ENCODE peak calls at places on chromosome 5, in five cellular contexts. One of them, this sample, is unnamed.

GRCh38 chr5:132840896-132841818 is 10.7 kb upstream of the SHROOM1 start:
- DNase-seq in NCI-H510A: no peak
- DNase-seq in pancreas: no peak
- DNase-seq in effector memory CD8-positive, alpha-beta T cell: no peak
- DNase-seq in EL: peak
- DNase-seq in this sample: peak

GRCh38 chr5:174910245-174910737 is 185.9 kb downstream of the MSX2 start:
- DNase-seq in NCI-H510A: no peak
- DNase-seq in pancreas: peak
- DNase-seq in effector memory CD8-positive, alpha-beta T cell: peak
- DNase-seq in EL: peak
- DNase-seq in this sample: peak

GRCh38 chr5:154467655-154468354 is 10.2 kb downstream of the HAND1 start:
- DNase-seq in NCI-H510A: no peak
- DNase-seq in pancreas: peak
- DNase-seq in effector memory CD8-positive, alpha-beta T cell: peak
- DNase-seq in EL: peak
- DNase-seq in this sample: peak

GRCh38 chr5:141906972-141907371 is 16.7 kb upstream of the DELE1 start:
- DNase-seq in NCI-H510A: no peak
- DNase-seq in pancreas: no peak
- DNase-seq in effector memory CD8-positive, alpha-beta T cell: no peak
- DNase-seq in EL: no peak
- DNase-seq in this sample: no peak

GRCh38 chr5:108711898-108712297 is 35.8 kb upstream of the FER start:
- DNase-seq in NCI-H510A: no peak
- DNase-seq in pancreas: no peak
- DNase-seq in effector memory CD8-positive, alpha-beta T cell: no peak
- DNase-seq in EL: no peak
- DNase-seq in this sample: no peak

GRCh38 chr5:159045165-159045811 is 54.4 kb downstream of the EBF1 start:
- DNase-seq in NCI-H510A: no peak
- DNase-seq in pancreas: no peak
- DNase-seq in effector memory CD8-positive, alpha-beta T cell: no peak
- DNase-seq in EL: no peak
- DNase-seq in this sample: no peak

GRCh38 chr5:1480217-1480616 is 35.0 kb upstream of the SLC6A3 start:
- DNase-seq in NCI-H510A: no peak
- DNase-seq in pancreas: no peak
- DNase-seq in effector memory CD8-positive, alpha-beta T cell: no peak
- DNase-seq in EL: no peak
- DNase-seq in this sample: peak

GRCh38 chr5:89313044-89313443 is 430.1 kb upstream of the MEF2C start:
- DNase-seq in NCI-H510A: no peak
- DNase-seq in pancreas: no peak
- DNase-seq in effector memory CD8-positive, alpha-beta T cell: no peak
- DNase-seq in EL: peak
- DNase-seq in this sample: peak

GRCh38 chr5:17951392-17952169 is 317.3 kb downstream of the TAF11L14 start:
- DNase-seq in NCI-H510A: no peak
- DNase-seq in pancreas: no peak
- DNase-seq in effector memory CD8-positive, alpha-beta T cell: no peak
- DNase-seq in EL: no peak
- DNase-seq in this sample: no peak

GRCh38 chr5:132389453-132390286 is 20.2 kb downstream of the SLC22A5 start:
- DNase-seq in NCI-H510A: no peak
- DNase-seq in pancreas: no peak
- DNase-seq in effector memory CD8-positive, alpha-beta T cell: no peak
- DNase-seq in EL: peak
- DNase-seq in this sample: peak

GRCh38 chr5:135232958-135233357 is 166.1 kb downstream of the MACROH2A1 start:
- DNase-seq in NCI-H510A: no peak
- DNase-seq in pancreas: no peak
- DNase-seq in effector memory CD8-positive, alpha-beta T cell: no peak
- DNase-seq in EL: no peak
- DNase-seq in this sample: no peak

GRCh38 chr5:29218138-29218537 is 1975.3 kb upstream of the CDH6 start:
- DNase-seq in NCI-H510A: no peak
- DNase-seq in pancreas: no peak
- DNase-seq in effector memory CD8-positive, alpha-beta T cell: no peak
- DNase-seq in EL: no peak
- DNase-seq in this sample: no peak

GRCh38 chr5:42015681-42016080 is 90.6 kb downstream of the FBXO4 start:
- DNase-seq in NCI-H510A: no peak
- DNase-seq in pancreas: no peak
- DNase-seq in effector memory CD8-positive, alpha-beta T cell: no peak
- DNase-seq in EL: no peak
- DNase-seq in this sample: no peak

GRCh38 chr5:132807163-132807838 is 5.8 kb upstream of the SOWAHA start:
- DNase-seq in NCI-H510A: no peak
- DNase-seq in pancreas: peak
- DNase-seq in effector memory CD8-positive, alpha-beta T cell: no peak
- DNase-seq in EL: peak
- DNase-seq in this sample: no peak

GRCh38 chr5:151820903-151821302 is 49.1 kb downstream of the G3BP1 start:
- DNase-seq in NCI-H510A: no peak
- DNase-seq in pancreas: no peak
- DNase-seq in effector memory CD8-positive, alpha-beta T cell: no peak
- DNase-seq in EL: no peak
- DNase-seq in this sample: no peak

GRCh38 chr5:78747703-78748359 is 99.3 kb upstream of the LHFPL2 start:
- DNase-seq in NCI-H510A: no peak
- DNase-seq in pancreas: no peak
- DNase-seq in effector memory CD8-positive, alpha-beta T cell: no peak
- DNase-seq in EL: peak
- DNase-seq in this sample: peak

GRCh38 chr5:1118231-1118698 is 6.4 kb upstream of the SLC12A7 start:
- DNase-seq in NCI-H510A: peak
- DNase-seq in pancreas: no peak
- DNase-seq in effector memory CD8-positive, alpha-beta T cell: no peak
- DNase-seq in EL: no peak
- DNase-seq in this sample: peak

GRCh38 chr5:14452685-14453084 is 128.9 kb upstream of the OTULINL start:
- DNase-seq in NCI-H510A: no peak
- DNase-seq in pancreas: no peak
- DNase-seq in effector memory CD8-positive, alpha-beta T cell: no peak
- DNase-seq in EL: no peak
- DNase-seq in this sample: peak

GRCh38 chr5:370959-371810 is 49.7 kb downstream of the AHRR start:
- DNase-seq in NCI-H510A: peak
- DNase-seq in pancreas: no peak
- DNase-seq in effector memory CD8-positive, alpha-beta T cell: no peak
- DNase-seq in EL: peak
- DNase-seq in this sample: no peak

GRCh38 chr5:134103397-134103796 is 11.1 kb upstream of the TCF7 start:
- DNase-seq in NCI-H510A: no peak
- DNase-seq in pancreas: no peak
- DNase-seq in effector memory CD8-positive, alpha-beta T cell: no peak
- DNase-seq in EL: no peak
- DNase-seq in this sample: no peak

GRCh38 chr5:110738812-110739651 is at the start of gene SLC25A46:
- DNase-seq in NCI-H510A: peak
- DNase-seq in pancreas: peak
- DNase-seq in effector memory CD8-positive, alpha-beta T cell: peak
- DNase-seq in EL: peak
- DNase-seq in this sample: peak

GRCh38 chr5:94389515-94389899 is 228.9 kb downstream of the KIAA0825 start:
- DNase-seq in NCI-H510A: no peak
- DNase-seq in pancreas: no peak
- DNase-seq in effector memory CD8-positive, alpha-beta T cell: no peak
- DNase-seq in EL: no peak
- DNase-seq in this sample: no peak

GRCh38 chr5:81068063-81068462 is 107.9 kb downstream of the RASGRF2 start:
- DNase-seq in NCI-H510A: no peak
- DNase-seq in pancreas: no peak
- DNase-seq in effector memory CD8-positive, alpha-beta T cell: no peak
- DNase-seq in EL: no peak
- DNase-seq in this sample: peak

GRCh38 chr5:51632794-51633193 is 249.5 kb downstream of the ISL1 start:
- DNase-seq in NCI-H510A: no peak
- DNase-seq in pancreas: no peak
- DNase-seq in effector memory CD8-positive, alpha-beta T cell: no peak
- DNase-seq in EL: no peak
- DNase-seq in this sample: no peak

GRCh38 chr5:15601274-15601673 is 101.3 kb downstream of the FBXL7 start:
- DNase-seq in NCI-H510A: no peak
- DNase-seq in pancreas: no peak
- DNase-seq in effector memory CD8-positive, alpha-beta T cell: no peak
- DNase-seq in EL: no peak
- DNase-seq in this sample: no peak

GRCh38 chr5:102807878-102808502 is 52.9 kb downstream of the PAM start:
- DNase-seq in NCI-H510A: peak
- DNase-seq in pancreas: no peak
- DNase-seq in effector memory CD8-positive, alpha-beta T cell: no peak
- DNase-seq in EL: peak
- DNase-seq in this sample: peak

GRCh38 chr5:107669543-107670027 is 1.2 kb downstream of the EFNA5 start:
- DNase-seq in NCI-H510A: no peak
- DNase-seq in pancreas: no peak
- DNase-seq in effector memory CD8-positive, alpha-beta T cell: no peak
- DNase-seq in EL: peak
- DNase-seq in this sample: peak

GRCh38 chr5:145943674-145944121 is 7.3 kb downstream of the SH3RF2 start:
- DNase-seq in NCI-H510A: peak
- DNase-seq in pancreas: peak
- DNase-seq in effector memory CD8-positive, alpha-beta T cell: no peak
- DNase-seq in EL: peak
- DNase-seq in this sample: peak

GRCh38 chr5:94376672-94377345 is 241.6 kb downstream of the KIAA0825 start:
- DNase-seq in NCI-H510A: no peak
- DNase-seq in pancreas: no peak
- DNase-seq in effector memory CD8-positive, alpha-beta T cell: no peak
- DNase-seq in EL: no peak
- DNase-seq in this sample: no peak

GRCh38 chr5:53326420-53327153 is 153.8 kb upstream of the FST start:
- DNase-seq in NCI-H510A: no peak
- DNase-seq in pancreas: no peak
- DNase-seq in effector memory CD8-positive, alpha-beta T cell: no peak
- DNase-seq in EL: no peak
- DNase-seq in this sample: peak

GRCh38 chr5:39896706-39897105 is 471.9 kb upstream of the DAB2 start:
- DNase-seq in NCI-H510A: no peak
- DNase-seq in pancreas: no peak
- DNase-seq in effector memory CD8-positive, alpha-beta T cell: no peak
- DNase-seq in EL: no peak
- DNase-seq in this sample: no peak

GRCh38 chr5:71839049-71839834 is 120.2 kb downstream of the CARTPT start:
- DNase-seq in NCI-H510A: no peak
- DNase-seq in pancreas: no peak
- DNase-seq in effector memory CD8-positive, alpha-beta T cell: no peak
- DNase-seq in EL: no peak
- DNase-seq in this sample: no peak

GRCh38 chr5:137888875-137889759 is at the start of gene PKD2L2:
- DNase-seq in NCI-H510A: peak
- DNase-seq in pancreas: peak
- DNase-seq in effector memory CD8-positive, alpha-beta T cell: peak
- DNase-seq in EL: peak
- DNase-seq in this sample: peak

GRCh38 chr5:5523066-5523505 is 100.6 kb downstream of the ICE1 start:
- DNase-seq in NCI-H510A: peak
- DNase-seq in pancreas: no peak
- DNase-seq in effector memory CD8-positive, alpha-beta T cell: peak
- DNase-seq in EL: peak
- DNase-seq in this sample: peak

GRCh38 chr5:139650031-139650688 is 2.0 kb downstream of the CXXC5 start:
- DNase-seq in NCI-H510A: no peak
- DNase-seq in pancreas: peak
- DNase-seq in effector memory CD8-positive, alpha-beta T cell: no peak
- DNase-seq in EL: no peak
- DNase-seq in this sample: no peak

GRCh38 chr5:111631328-111631727 is 119.0 kb upstream of the STARD4 start:
- DNase-seq in NCI-H510A: no peak
- DNase-seq in pancreas: no peak
- DNase-seq in effector memory CD8-positive, alpha-beta T cell: no peak
- DNase-seq in EL: no peak
- DNase-seq in this sample: no peak

GRCh38 chr5:61280766-61281427 is 51.2 kb upstream of the ZSWIM6 start:
- DNase-seq in NCI-H510A: no peak
- DNase-seq in pancreas: peak
- DNase-seq in effector memory CD8-positive, alpha-beta T cell: no peak
- DNase-seq in EL: peak
- DNase-seq in this sample: no peak

GRCh38 chr5:68088302-68088701 is 127.3 kb upstream of the PIK3R1 start:
- DNase-seq in NCI-H510A: no peak
- DNase-seq in pancreas: no peak
- DNase-seq in effector memory CD8-positive, alpha-beta T cell: no peak
- DNase-seq in EL: peak
- DNase-seq in this sample: peak

This sample was measured in iris pigment epithelial cell.